ENCODE peak calls at places on chromosomes 12 and 14, in eight cellular contexts. One of them, this sample, is unnamed.

GRCh38 chr14:101127239-101127638 is 223.7 kb upstream of the RTL1 start:
- DNase-seq in hippocampal formation: no peak
- DNase-seq in HFFc6: no peak
- DNase-seq in AG10803: peak
- DNase-seq in NCI-H524: peak
- DNase-seq in kidney epithelial cell: no peak
- DNase-seq in nephron progenitor cell: no peak
- DNase-seq in GM23338: no peak
- DNase-seq in this sample: peak

GRCh38 chr12:13428538-13429265 is 232.2 kb downstream of the EMP1 start:
- DNase-seq in HFFc6: no peak
- DNase-seq in NCI-H524: peak
- DNase-seq in nephron progenitor cell: no peak
- DNase-seq in hippocampal formation: no peak
- DNase-seq in AG10803: peak
- DNase-seq in GM23338: no peak
- DNase-seq in kidney epithelial cell: no peak
- DNase-seq in this sample: no peak

GRCh38 chr12:5518584-5519365 is 86.9 kb downstream of the NTF3 start:
- DNase-seq in AG10803: no peak
- DNase-seq in NCI-H524: no peak
- DNase-seq in HFFc6: no peak
- DNase-seq in nephron progenitor cell: no peak
- DNase-seq in hippocampal formation: no peak
- DNase-seq in kidney epithelial cell: no peak
- DNase-seq in GM23338: peak
- DNase-seq in this sample: peak

GRCh38 chr14:34718750-34719304 is 4.4 kb upstream of the CFL2 start:
- DNase-seq in hippocampal formation: no peak
- DNase-seq in AG10803: peak
- DNase-seq in nephron progenitor cell: no peak
- DNase-seq in NCI-H524: no peak
- DNase-seq in HFFc6: peak
- DNase-seq in GM23338: no peak
- DNase-seq in kidney epithelial cell: no peak
- DNase-seq in this sample: no peak

GRCh38 chr12:24905431-24905830 is 43.5 kb downstream of the BCAT1 start:
- DNase-seq in nephron progenitor cell: no peak
- DNase-seq in kidney epithelial cell: no peak
- DNase-seq in AG10803: peak
- DNase-seq in hippocampal formation: no peak
- DNase-seq in HFFc6: peak
- DNase-seq in NCI-H524: no peak
- DNase-seq in GM23338: no peak
- DNase-seq in this sample: no peak

GRCh38 chr12:124413915-124414314 is 119.0 kb downstream of the RFLNA start:
- DNase-seq in kidney epithelial cell: no peak
- DNase-seq in GM23338: no peak
- DNase-seq in nephron progenitor cell: no peak
- DNase-seq in NCI-H524: peak
- DNase-seq in hippocampal formation: no peak
- DNase-seq in HFFc6: no peak
- DNase-seq in AG10803: no peak
- DNase-seq in this sample: no peak

GRCh38 chr12:26124491-26125450 is at the start of gene BHLHE41:
- DNase-seq in AG10803: peak
- DNase-seq in hippocampal formation: peak
- DNase-seq in GM23338: peak
- DNase-seq in kidney epithelial cell: no peak
- DNase-seq in NCI-H524: peak
- DNase-seq in HFFc6: peak
- DNase-seq in nephron progenitor cell: peak
- DNase-seq in this sample: peak

GRCh38 chr14:89443002-89443660 is 26.1 kb upstream of the FOXN3 start:
- DNase-seq in hippocampal formation: no peak
- DNase-seq in HFFc6: peak
- DNase-seq in AG10803: no peak
- DNase-seq in GM23338: no peak
- DNase-seq in nephron progenitor cell: no peak
- DNase-seq in kidney epithelial cell: no peak
- DNase-seq in NCI-H524: no peak
- DNase-seq in this sample: no peak

GRCh38 chr12:42922512-42922865 is 332.9 kb upstream of the PRICKLE1 start:
- DNase-seq in HFFc6: no peak
- DNase-seq in GM23338: no peak
- DNase-seq in hippocampal formation: no peak
- DNase-seq in kidney epithelial cell: no peak
- DNase-seq in nephron progenitor cell: no peak
- DNase-seq in NCI-H524: no peak
- DNase-seq in AG10803: no peak
- DNase-seq in this sample: no peak

GRCh38 chr14:68785817-68786490 is 6.9 kb downstream of the ZFP36L1 start:
- DNase-seq in HFFc6: no peak
- DNase-seq in AG10803: peak
- DNase-seq in hippocampal formation: no peak
- DNase-seq in kidney epithelial cell: no peak
- DNase-seq in nephron progenitor cell: no peak
- DNase-seq in NCI-H524: no peak
- DNase-seq in GM23338: peak
- DNase-seq in this sample: peak

GRCh38 chr12:50326636-50327284 is 43.4 kb upstream of the LIMA1 start:
- DNase-seq in HFFc6: peak
- DNase-seq in nephron progenitor cell: no peak
- DNase-seq in GM23338: no peak
- DNase-seq in AG10803: peak
- DNase-seq in NCI-H524: peak
- DNase-seq in hippocampal formation: no peak
- DNase-seq in kidney epithelial cell: no peak
- DNase-seq in this sample: no peak

GRCh38 chr12:17076335-17076734 is 470.4 kb upstream of the LMO3 start:
- DNase-seq in AG10803: no peak
- DNase-seq in nephron progenitor cell: no peak
- DNase-seq in hippocampal formation: no peak
- DNase-seq in NCI-H524: peak
- DNase-seq in kidney epithelial cell: no peak
- DNase-seq in GM23338: peak
- DNase-seq in HFFc6: no peak
- DNase-seq in this sample: peak

GRCh38 chr12:49244161-49244560 is 20.7 kb upstream of the TUBA1C start:
- DNase-seq in nephron progenitor cell: no peak
- DNase-seq in kidney epithelial cell: no peak
- DNase-seq in AG10803: peak
- DNase-seq in hippocampal formation: no peak
- DNase-seq in NCI-H524: no peak
- DNase-seq in HFFc6: peak
- DNase-seq in GM23338: no peak
- DNase-seq in this sample: no peak

GRCh38 chr12:2578772-2579171 is 216.0 kb upstream of the FKBP4 start:
- DNase-seq in NCI-H524: no peak
- DNase-seq in hippocampal formation: no peak
- DNase-seq in AG10803: no peak
- DNase-seq in kidney epithelial cell: no peak
- DNase-seq in nephron progenitor cell: no peak
- DNase-seq in HFFc6: no peak
- DNase-seq in GM23338: no peak
- DNase-seq in this sample: no peak

GRCh38 chr14:76876076-76876475 is 49.9 kb downstream of the LRRC74A start:
- DNase-seq in kidney epithelial cell: peak
- DNase-seq in AG10803: peak
- DNase-seq in NCI-H524: peak
- DNase-seq in hippocampal formation: peak
- DNase-seq in nephron progenitor cell: peak
- DNase-seq in GM23338: peak
- DNase-seq in HFFc6: peak
- DNase-seq in this sample: peak

GRCh38 chr12:54417712-54418440 is 1.2 kb downstream of the ITGA5 start:
- DNase-seq in GM23338: peak
- DNase-seq in NCI-H524: no peak
- DNase-seq in hippocampal formation: no peak
- DNase-seq in kidney epithelial cell: no peak
- DNase-seq in HFFc6: no peak
- DNase-seq in nephron progenitor cell: peak
- DNase-seq in AG10803: no peak
- DNase-seq in this sample: peak

This sample was measured in H7.